ENCODE peak calls at places on chromosome X, in five cellular contexts. H is uterus, I is ovary, S is thyroid gland, O is K562. A is an unnamed sample.
A peak's percentile ranks its signal among the peaks of the same experiment; 100 is the strongest.

GRCh38 chrX:133783273-133783672 is 202.1 kb downstream of the GPC3 start:
- DNase-seq in H (no peak), I (no peak), S (no peak), O (no peak), A (no peak)

GRCh38 chrX:10254746-10255145 is 98.0 kb downstream of the CLCN4 start:
- DNase-seq in H (no peak), I (no peak), S (no peak), O (no peak), A (peak; percentile 3)

GRCh38 chrX:40325161-40325560 is 227.4 kb upstream of the BCOR start:
- DNase-seq in H (no peak), I (no peak), S (no peak), O (no peak), A (no peak)

GRCh38 chrX:17798921-17799320 is 61.6 kb downstream of the SCML1 start:
- DNase-seq in H (no peak), I (no peak), S (no peak), O (no peak), A (no peak)

GRCh38 chrX:76987381-76987780 is 459.8 kb upstream of the FGF16 start:
- DNase-seq in H (no peak), I (no peak), S (no peak), O (no peak), A (no peak)

GRCh38 chrX:26254436-26254835 is 38.5 kb downstream of the MAGEB5 start:
- DNase-seq in H (no peak), I (no peak), S (no peak), O (no peak), A (no peak)

GRCh38 chrX:154761977-154762528 is 611 bp upstream of the DKC1 start:
- DNase-seq in H (no peak), I (peak; percentile 32), S (peak; percentile 52), O (no peak), A (peak; percentile 67)

GRCh38 chrX:121479406-121479805 is 432.0 kb downstream of the GLUD2 start:
- DNase-seq in H (no peak), I (no peak), S (no peak), O (no peak), A (no peak)

GRCh38 chrX:109714340-109714958 is 18.6 kb downstream of the ACSL4 start:
- DNase-seq in H (no peak), I (no peak), S (no peak), O (no peak), A (peak; percentile 50)

GRCh38 chrX:104270916-104271512 is 16.3 kb upstream of the ESX1 start:
- DNase-seq in H (peak; percentile 29), I (peak; percentile 31), S (peak; percentile 21), O (peak; percentile 13), A (peak; percentile 62)

GRCh38 chrX:9318213-9318612 is 146.6 kb upstream of the TBL1X start:
- DNase-seq in H (no peak), I (no peak), S (no peak), O (no peak), A (peak; percentile 10)

GRCh38 chrX:153469811-153470410 is 465 bp downstream of the HAUS7 start:
- DNase-seq in H (no peak), I (no peak), S (peak; percentile 43), O (peak; percentile 65), A (peak; percentile 32)

GRCh38 chrX:40922307-40922706 is 162.9 kb upstream of the USP9X start:
- DNase-seq in H (no peak), I (no peak), S (peak; percentile 3), O (peak; percentile 31), A (peak; percentile 76)

GRCh38 chrX:24498181-24498580 is 33.1 kb downstream of the PDK3 start:
- DNase-seq in H (peak; percentile 23), I (no peak), S (peak; percentile 4), O (no peak), A (peak; percentile 13)

GRCh38 chrX:46959101-46959500 is 46.9 kb downstream of the JADE3 start:
- DNase-seq in H (no peak), I (no peak), S (peak; percentile 3), O (no peak), A (no peak)

GRCh38 chrX:45400380-45400779 is 199.7 kb upstream of the DIPK2B start:
- DNase-seq in H (no peak), I (no peak), S (no peak), O (no peak), A (no peak)

GRCh38 chrX:23554304-23554703 is 113.0 kb upstream of the PRDX4 start:
- DNase-seq in H (no peak), I (no peak), S (no peak), O (peak; percentile 8), A (peak; percentile 25)

GRCh38 chrX:129732857-129733256 is 5.9 kb upstream of the XPNPEP2 start:
- DNase-seq in H (no peak), I (no peak), S (no peak), O (no peak), A (no peak)

GRCh38 chrX:40855411-40855810 is 120.1 kb upstream of the MED14 start:
- DNase-seq in H (no peak), I (no peak), S (no peak), O (no peak), A (no peak)

GRCh38 chrX:30196322-30196721 is 19.0 kb upstream of the MAGEB2 start:
- DNase-seq in H (no peak), I (no peak), S (no peak), O (peak; percentile 49), A (peak; percentile 4)

GRCh38 chrX:109281478-109282275 is 200.2 kb downstream of the GUCY2F start:
- DNase-seq in H (no peak), I (no peak), S (no peak), O (no peak), A (peak; percentile 65)

GRCh38 chrX:132483951-132484350 is 4.9 kb downstream of the MBNL3 start:
- DNase-seq in H (no peak), I (no peak), S (no peak), O (no peak), A (no peak)

GRCh38 chrX:132481449-132481848 is 7.4 kb downstream of the MBNL3 start:
- DNase-seq in H (no peak), I (no peak), S (no peak), O (no peak), A (no peak)

GRCh38 chrX:132482632-132483031 is 6.2 kb downstream of the MBNL3 start:
- DNase-seq in H (no peak), I (no peak), S (no peak), O (no peak), A (no peak)

GRCh38 chrX:132483523-132483922 is 5.3 kb downstream of the MBNL3 start:
- DNase-seq in H (no peak), I (no peak), S (no peak), O (no peak), A (no peak)

GRCh38 chrX:132480581-132481203 is 8.1 kb downstream of the MBNL3 start:
- DNase-seq in H (peak; percentile 51), I (peak; percentile 9), S (peak; percentile 20), O (no peak), A (peak; percentile 80)
- TF ChIP-seq POLR2A in H (no peak), I (no peak), S (no peak), O (no peak), A (no peak)

DNA sequence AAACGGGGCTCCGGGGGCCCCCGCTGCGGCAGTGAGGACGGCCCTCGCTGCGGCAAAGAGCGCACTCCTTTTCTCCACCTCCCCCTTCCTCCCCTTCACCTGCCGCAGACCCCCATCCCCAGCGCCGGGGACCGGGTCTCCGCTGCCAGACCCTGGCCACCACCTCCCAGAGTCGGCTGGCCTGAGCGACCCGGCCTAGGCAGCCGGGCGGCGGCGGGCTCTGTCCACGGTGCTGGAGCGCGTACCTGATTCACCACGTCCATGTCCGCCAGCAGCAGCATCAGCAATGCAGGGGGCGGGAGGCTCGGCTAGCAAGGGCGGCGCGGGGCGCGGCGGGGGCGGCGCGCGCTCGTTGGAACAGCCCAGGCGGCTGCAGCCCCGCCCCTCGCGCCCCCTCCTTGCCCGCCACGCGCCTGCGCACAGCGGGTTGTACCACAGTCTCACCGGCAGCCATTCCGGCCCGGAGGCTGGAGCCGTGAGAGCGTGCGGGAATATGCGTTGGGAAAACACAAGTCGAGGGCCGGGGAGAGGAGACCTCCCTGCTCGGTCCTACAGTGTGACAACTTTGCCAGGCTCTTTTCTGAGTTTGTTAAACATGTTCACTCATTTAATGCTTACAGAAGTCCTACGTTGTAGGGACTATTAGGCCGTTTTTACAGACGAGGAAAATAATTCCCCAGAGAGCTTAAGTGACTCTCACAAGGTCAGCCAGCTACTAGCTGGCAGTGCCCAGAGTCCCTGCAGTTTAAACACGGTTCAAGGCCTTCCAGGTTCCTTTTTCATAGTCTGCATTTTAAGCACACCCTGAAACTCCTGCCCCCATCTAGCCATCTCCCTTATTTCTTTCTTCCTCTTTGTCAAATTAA is at the start of gene SYP:
- DNase-seq in H (peak; percentile 89), I (peak; percentile 90), S (peak; percentile 92), O (peak; percentile 97), A (peak; percentile 84)
- TF ChIP-seq POLR2A in H (peak; percentile 67), I (peak; percentile 58), S (peak; percentile 75), O (peak; percentile 88), A (peak; percentile 85)

GRCh38 chrX:123961268-123962005 is at the start of gene STAG2:
- DNase-seq in H (peak; percentile 86), I (peak; percentile 78), S (peak; percentile 75), O (peak; percentile 62), A (peak; percentile 74)
- TF ChIP-seq POLR2A in H (no peak), I (peak; percentile 57), S (peak; percentile 41), O (peak; percentile 64), A (no peak)

GRCh38 chrX:16700734-16701133 is 11.7 kb downstream of the CTPS2 start:
- DNase-seq in H (no peak), I (no peak), S (no peak), O (no peak), A (no peak)
- TF ChIP-seq POLR2A in H (no peak), I (no peak), S (no peak), O (no peak), A (no peak)

DNA sequence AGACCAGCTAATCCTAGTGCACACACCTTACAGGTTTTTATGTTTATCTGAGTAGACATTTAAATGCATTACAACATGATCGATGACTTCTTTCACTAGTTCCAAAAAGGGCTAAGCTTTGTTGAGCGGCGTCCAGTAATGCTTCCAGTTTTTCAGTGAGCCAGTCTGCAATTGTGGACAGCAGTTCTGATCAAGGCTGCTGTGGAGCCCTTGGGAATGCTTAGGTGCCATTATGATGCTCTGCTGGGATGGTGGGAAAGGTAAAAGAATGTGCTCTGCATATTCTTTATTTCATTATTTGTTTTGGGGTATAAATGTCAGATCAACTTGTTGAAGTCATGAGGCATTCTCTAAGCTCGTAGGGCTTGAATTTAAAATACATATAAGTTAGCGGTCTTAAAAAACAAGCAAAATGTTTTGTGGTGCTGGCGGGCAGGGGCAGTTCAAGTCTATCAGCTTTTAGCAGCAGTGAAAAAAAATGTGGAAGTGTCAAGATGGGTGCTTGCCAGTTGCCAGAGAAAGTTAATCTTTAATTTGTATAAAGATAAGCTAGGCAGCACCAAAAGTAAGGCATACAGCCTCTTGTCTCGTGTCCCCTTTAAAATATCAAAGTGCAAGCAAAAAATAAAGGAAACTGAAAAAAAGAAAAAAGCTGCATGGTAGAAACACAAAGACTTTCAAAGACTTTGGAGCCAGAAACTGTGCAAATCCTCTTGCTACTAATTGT is 5.8 kb downstream of the MID1IP1 start:
- DNase-seq in H (no peak), I (no peak), S (no peak), O (no peak), A (no peak)
- TF ChIP-seq POLR2A in H (no peak), I (no peak), S (no peak), O (peak; percentile 58), A (no peak)

GRCh38 chrX:139850968-139851367 is 81.9 kb downstream of the ATP11C start:
- DNase-seq in H (no peak), I (no peak), S (no peak), O (no peak), A (no peak)

DNA sequence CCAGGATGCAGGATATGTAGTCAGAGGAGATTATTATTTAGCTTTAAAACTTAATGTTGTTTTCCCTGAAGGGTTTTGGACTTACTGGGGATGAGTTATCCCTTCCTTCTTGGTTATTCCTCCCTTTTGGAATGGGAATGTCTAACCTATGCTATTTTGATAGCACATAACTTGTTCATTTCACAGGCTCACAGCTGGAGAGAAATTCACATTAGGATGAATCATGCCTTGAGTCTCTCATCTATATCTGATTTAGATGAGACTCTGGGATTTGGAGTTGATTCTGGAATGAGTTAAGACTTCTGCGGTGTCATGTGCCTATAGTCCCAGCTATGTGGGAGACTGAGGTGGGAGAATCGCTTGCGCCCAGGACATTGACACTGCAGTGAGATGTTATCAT is 81.1 kb downstream of the ATP11C start:
- DNase-seq in H (no peak), I (no peak), S (no peak), O (no peak), A (no peak)
- TF ChIP-seq POLR2A in H (no peak), I (no peak), S (no peak), O (no peak), A (no peak)

A was measured in endothelial cell of umbilical vein.